ENCODE peak calls at places on chromosomes 16 and 17, in seven cellular contexts. One of them, this sample, is unnamed.

GRCh38 chr16:51877686-51878085 is 669.3 kb downstream of the TOX3 start:
- DNase-seq in prostate gland: no peak
- DNase-seq in SK-N-SH: no peak
- DNase-seq in breast epithelium: no peak
- DNase-seq in PC-3: no peak
- DNase-seq in foreskin fibroblast: peak
- DNase-seq in K562: no peak
- DNase-seq in this sample: no peak

GRCh38 chr17:16916557-16916920 is 55.4 kb downstream of the TNFRSF13B start:
- DNase-seq in prostate gland: no peak
- DNase-seq in SK-N-SH: no peak
- DNase-seq in breast epithelium: no peak
- DNase-seq in PC-3: no peak
- DNase-seq in foreskin fibroblast: no peak
- DNase-seq in K562: no peak
- DNase-seq in this sample: no peak

GRCh38 chr16:13109171-13109570 is 207.8 kb downstream of the SHISA9 start:
- DNase-seq in prostate gland: no peak
- DNase-seq in SK-N-SH: no peak
- DNase-seq in breast epithelium: no peak
- DNase-seq in PC-3: no peak
- DNase-seq in foreskin fibroblast: no peak
- DNase-seq in K562: no peak
- DNase-seq in this sample: no peak

GRCh38 chr17:79414063-79414462 is 196.8 kb downstream of the RBFOX3 start:
- DNase-seq in prostate gland: no peak
- DNase-seq in SK-N-SH: no peak
- DNase-seq in breast epithelium: no peak
- DNase-seq in PC-3: no peak
- DNase-seq in foreskin fibroblast: no peak
- DNase-seq in K562: no peak
- DNase-seq in this sample: no peak

GRCh38 chr17:65278050-65278819 is 141.1 kb downstream of the RGS9 start:
- DNase-seq in prostate gland: peak
- DNase-seq in SK-N-SH: peak
- DNase-seq in breast epithelium: no peak
- DNase-seq in PC-3: peak
- DNase-seq in foreskin fibroblast: peak
- DNase-seq in K562: peak
- DNase-seq in this sample: peak

GRCh38 chr17:80477647-80478478 is 1.5 kb upstream of the NPTX1 start:
- DNase-seq in prostate gland: no peak
- DNase-seq in SK-N-SH: peak
- DNase-seq in breast epithelium: no peak
- DNase-seq in PC-3: no peak
- DNase-seq in foreskin fibroblast: peak
- DNase-seq in K562: peak
- DNase-seq in this sample: peak

GRCh38 chr17:61296058-61296457 is 103.6 kb upstream of the TBX2 start:
- DNase-seq in prostate gland: no peak
- DNase-seq in SK-N-SH: no peak
- DNase-seq in breast epithelium: no peak
- DNase-seq in PC-3: no peak
- DNase-seq in foreskin fibroblast: no peak
- DNase-seq in K562: no peak
- DNase-seq in this sample: no peak

GRCh38 chr17:36778458-36778857 is 158.8 kb upstream of the LHX1 start:
- DNase-seq in prostate gland: no peak
- DNase-seq in SK-N-SH: no peak
- DNase-seq in breast epithelium: no peak
- DNase-seq in PC-3: no peak
- DNase-seq in foreskin fibroblast: no peak
- DNase-seq in K562: no peak
- DNase-seq in this sample: no peak

GRCh38 chr17:78605886-78606285 is 28.7 kb upstream of the DNAH17 start:
- DNase-seq in prostate gland: no peak
- DNase-seq in SK-N-SH: no peak
- DNase-seq in breast epithelium: no peak
- DNase-seq in PC-3: no peak
- DNase-seq in foreskin fibroblast: no peak
- DNase-seq in K562: no peak
- DNase-seq in this sample: no peak

GRCh38 chr16:58684354-58685083 is at the start of gene SLC38A7:
- DNase-seq in prostate gland: peak
- DNase-seq in SK-N-SH: peak
- DNase-seq in breast epithelium: peak
- DNase-seq in PC-3: peak
- DNase-seq in foreskin fibroblast: peak
- DNase-seq in K562: peak
- DNase-seq in this sample: peak

GRCh38 chr16:47599512-47599911 is 138.4 kb downstream of the PHKB start:
- DNase-seq in prostate gland: no peak
- DNase-seq in SK-N-SH: no peak
- DNase-seq in breast epithelium: no peak
- DNase-seq in PC-3: no peak
- DNase-seq in foreskin fibroblast: no peak
- DNase-seq in K562: no peak
- DNase-seq in this sample: no peak

GRCh38 chr16:4775005-4775404 is 8.0 kb upstream of the ZNF500 start:
- DNase-seq in prostate gland: no peak
- DNase-seq in SK-N-SH: no peak
- DNase-seq in breast epithelium: no peak
- DNase-seq in PC-3: no peak
- DNase-seq in foreskin fibroblast: no peak
- DNase-seq in K562: no peak
- DNase-seq in this sample: no peak

GRCh38 chr16:80231888-80232287 is 308.9 kb upstream of the DYNLRB2 start:
- DNase-seq in prostate gland: no peak
- DNase-seq in SK-N-SH: no peak
- DNase-seq in breast epithelium: no peak
- DNase-seq in PC-3: no peak
- DNase-seq in foreskin fibroblast: peak
- DNase-seq in K562: no peak
- DNase-seq in this sample: peak

GRCh38 chr16:50252874-50253510 is 13.4 kb upstream of the ADCY7 start:
- DNase-seq in prostate gland: no peak
- DNase-seq in SK-N-SH: no peak
- DNase-seq in breast epithelium: no peak
- DNase-seq in PC-3: no peak
- DNase-seq in foreskin fibroblast: no peak
- DNase-seq in K562: no peak
- DNase-seq in this sample: no peak

GRCh38 chr16:83530293-83530692 is 277.5 kb upstream of the HSBP1 start:
- DNase-seq in prostate gland: no peak
- DNase-seq in SK-N-SH: no peak
- DNase-seq in breast epithelium: no peak
- DNase-seq in PC-3: no peak
- DNase-seq in foreskin fibroblast: peak
- DNase-seq in K562: no peak
- DNase-seq in this sample: no peak

GRCh38 chr17:33049781-33050414 is 58.3 kb downstream of the SPACA3 start:
- DNase-seq in prostate gland: no peak
- DNase-seq in SK-N-SH: peak
- DNase-seq in breast epithelium: no peak
- DNase-seq in PC-3: peak
- DNase-seq in foreskin fibroblast: peak
- DNase-seq in K562: peak
- DNase-seq in this sample: peak

GRCh38 chr16:84765606-84766580 is 53.9 kb upstream of the CRISPLD2 start:
- DNase-seq in prostate gland: no peak
- DNase-seq in SK-N-SH: no peak
- DNase-seq in breast epithelium: no peak
- DNase-seq in PC-3: no peak
- DNase-seq in foreskin fibroblast: no peak
- DNase-seq in K562: no peak
- DNase-seq in this sample: no peak

GRCh38 chr17:31571124-31571892 is 179.8 kb downstream of the RAB11FIP4 start:
- DNase-seq in prostate gland: peak
- DNase-seq in SK-N-SH: no peak
- DNase-seq in breast epithelium: peak
- DNase-seq in PC-3: peak
- DNase-seq in foreskin fibroblast: peak
- DNase-seq in K562: no peak
- DNase-seq in this sample: no peak

GRCh38 chr16:67844441-67844840 is 2.3 kb upstream of the NUTF2 start:
- DNase-seq in prostate gland: no peak
- DNase-seq in SK-N-SH: no peak
- DNase-seq in breast epithelium: no peak
- DNase-seq in PC-3: peak
- DNase-seq in foreskin fibroblast: peak
- DNase-seq in K562: no peak
- DNase-seq in this sample: peak

GRCh38 chr17:56028837-56029236 is 124.4 kb upstream of the ANKFN1 start:
- DNase-seq in prostate gland: no peak
- DNase-seq in SK-N-SH: no peak
- DNase-seq in breast epithelium: no peak
- DNase-seq in PC-3: no peak
- DNase-seq in foreskin fibroblast: no peak
- DNase-seq in K562: no peak
- DNase-seq in this sample: no peak

GRCh38 chr17:77465358-77466041 is 324.7 kb downstream of the SEC14L1 start:
- DNase-seq in prostate gland: no peak
- DNase-seq in SK-N-SH: no peak
- DNase-seq in breast epithelium: no peak
- DNase-seq in PC-3: peak
- DNase-seq in foreskin fibroblast: peak
- DNase-seq in K562: no peak
- DNase-seq in this sample: peak

GRCh38 chr17:80981929-80982425 is 9.7 kb upstream of the CHMP6 start:
- DNase-seq in prostate gland: no peak
- DNase-seq in SK-N-SH: no peak
- DNase-seq in breast epithelium: no peak
- DNase-seq in PC-3: no peak
- DNase-seq in foreskin fibroblast: no peak
- DNase-seq in K562: no peak
- DNase-seq in this sample: no peak

GRCh38 chr17:17693253-17693954 is 12.1 kb downstream of the RAI1 start:
- DNase-seq in prostate gland: peak
- DNase-seq in SK-N-SH: peak
- DNase-seq in breast epithelium: peak
- DNase-seq in PC-3: peak
- DNase-seq in foreskin fibroblast: peak
- DNase-seq in K562: no peak
- DNase-seq in this sample: peak

GRCh38 chr17:79046501-79047280 is 22.7 kb downstream of the C1QTNF1 start:
- DNase-seq in prostate gland: no peak
- DNase-seq in SK-N-SH: peak
- DNase-seq in breast epithelium: no peak
- DNase-seq in PC-3: no peak
- DNase-seq in foreskin fibroblast: peak
- DNase-seq in K562: no peak
- DNase-seq in this sample: no peak

GRCh38 chr16:66408181-66409048 is 18.7 kb upstream of the BEAN1 start:
- DNase-seq in prostate gland: peak
- DNase-seq in SK-N-SH: peak
- DNase-seq in breast epithelium: peak
- DNase-seq in PC-3: peak
- DNase-seq in foreskin fibroblast: peak
- DNase-seq in K562: no peak
- DNase-seq in this sample: peak

GRCh38 chr17:39095309-39095686 is 56.1 kb downstream of the PLXDC1 start:
- DNase-seq in prostate gland: no peak
- DNase-seq in SK-N-SH: no peak
- DNase-seq in breast epithelium: no peak
- DNase-seq in PC-3: no peak
- DNase-seq in foreskin fibroblast: peak
- DNase-seq in K562: no peak
- DNase-seq in this sample: no peak

GRCh38 chr16:787978-788398 is at the start of gene RPUSD1:
- DNase-seq in prostate gland: no peak
- DNase-seq in SK-N-SH: no peak
- DNase-seq in breast epithelium: no peak
- DNase-seq in PC-3: no peak
- DNase-seq in foreskin fibroblast: no peak
- DNase-seq in K562: no peak
- DNase-seq in this sample: no peak

GRCh38 chr16:87047221-87048037 is 269.8 kb downstream of the C16orf95 start:
- DNase-seq in prostate gland: no peak
- DNase-seq in SK-N-SH: no peak
- DNase-seq in breast epithelium: no peak
- DNase-seq in PC-3: no peak
- DNase-seq in foreskin fibroblast: peak
- DNase-seq in K562: no peak
- DNase-seq in this sample: no peak
- H3K4me3 ChIP-seq in prostate gland: no peak
- H3K4me3 ChIP-seq in SK-N-SH: no peak
- H3K4me3 ChIP-seq in breast epithelium: no peak
- H3K4me3 ChIP-seq in PC-3: no peak
- H3K4me3 ChIP-seq in foreskin fibroblast: no peak
- H3K4me3 ChIP-seq in K562: no peak
- H3K4me3 ChIP-seq in this sample: no peak

GRCh38 chr16:69365901-69366300 is 14.3 kb upstream of the TMED6 start:
- DNase-seq in prostate gland: no peak
- DNase-seq in SK-N-SH: no peak
- DNase-seq in breast epithelium: no peak
- DNase-seq in PC-3: no peak
- DNase-seq in foreskin fibroblast: no peak
- DNase-seq in K562: no peak
- DNase-seq in this sample: no peak
- TF ChIP-seq CTCF in prostate gland: no peak
- TF ChIP-seq CTCF in SK-N-SH: no peak
- TF ChIP-seq CTCF in breast epithelium: no peak
- TF ChIP-seq CTCF in PC-3: no peak
- TF ChIP-seq CTCF in foreskin fibroblast: no peak
- TF ChIP-seq CTCF in K562: no peak
- TF ChIP-seq CTCF in this sample: no peak

DNA sequence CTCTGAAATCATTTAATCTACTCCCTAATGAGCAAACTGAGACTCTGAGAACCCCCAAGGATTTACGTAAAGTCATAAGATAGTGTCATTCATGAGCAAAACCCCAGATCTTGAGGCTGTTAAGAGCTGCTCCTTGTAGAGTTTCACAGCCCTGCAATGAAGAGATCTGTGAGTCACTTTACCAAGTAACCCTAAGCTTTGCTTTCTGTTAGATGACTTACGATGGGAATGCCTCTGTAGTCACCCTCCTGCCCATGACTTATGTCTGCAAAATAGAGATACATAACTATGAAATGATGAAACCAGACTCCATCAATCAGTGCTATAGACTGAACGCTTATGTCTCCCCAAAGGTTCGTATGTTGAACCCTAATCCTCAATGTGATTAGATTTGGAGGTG is 117.7 kb downstream of the HS3ST3A1 start:
- DNase-seq in prostate gland: no peak
- DNase-seq in SK-N-SH: no peak
- DNase-seq in breast epithelium: no peak
- DNase-seq in PC-3: no peak
- DNase-seq in foreskin fibroblast: peak
- DNase-seq in K562: no peak
- DNase-seq in this sample: no peak
- H3K4me3 ChIP-seq in prostate gland: no peak
- H3K4me3 ChIP-seq in SK-N-SH: no peak
- H3K4me3 ChIP-seq in breast epithelium: no peak
- H3K4me3 ChIP-seq in PC-3: no peak
- H3K4me3 ChIP-seq in foreskin fibroblast: no peak
- H3K4me3 ChIP-seq in K562: no peak
- H3K4me3 ChIP-seq in this sample: no peak

DNA sequence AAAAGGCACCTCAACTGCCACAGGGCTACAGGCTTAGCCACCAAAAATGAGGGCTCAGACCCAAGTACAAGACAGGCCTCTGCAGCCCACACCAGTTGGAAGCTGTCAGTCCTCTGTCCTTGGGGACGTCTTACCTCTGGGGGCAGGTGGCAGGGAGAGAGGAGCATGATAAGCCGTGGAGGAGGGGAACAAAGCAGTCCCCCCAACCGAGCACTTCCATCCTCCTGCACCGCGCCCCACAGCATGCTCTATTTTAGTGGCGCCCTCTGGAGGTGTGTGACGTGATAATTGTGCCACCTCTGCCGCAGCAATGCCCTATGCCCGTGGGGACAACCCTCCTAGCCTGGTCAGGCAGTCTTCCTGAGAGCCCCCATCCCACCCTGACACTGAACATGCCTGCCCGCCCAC is 13.6 kb downstream of the G6PC3 start:
- DNase-seq in prostate gland: no peak
- DNase-seq in SK-N-SH: peak
- DNase-seq in breast epithelium: no peak
- DNase-seq in PC-3: peak
- DNase-seq in foreskin fibroblast: peak
- DNase-seq in K562: peak
- DNase-seq in this sample: peak
- TF ChIP-seq CTCF in prostate gland: no peak
- TF ChIP-seq CTCF in SK-N-SH: peak
- TF ChIP-seq CTCF in breast epithelium: no peak
- TF ChIP-seq CTCF in PC-3: peak
- TF ChIP-seq CTCF in foreskin fibroblast: no peak
- TF ChIP-seq CTCF in K562: peak
- TF ChIP-seq CTCF in this sample: peak